ENCODE peak calls at places on chromosomes 7 and 10, in four cellular contexts. H is GM04504, G is mesendoderm, N is GM18507. S is an unnamed sample.

GRCh38 chr7:5005066-5005465 is 40.6 kb upstream of the RBAK start:
- DNase-seq in G (peak), N (no peak), H (no peak), S (no peak)

GRCh38 chr10:49296826-49297225 is 2.1 kb upstream of the C10orf71 start:
- DNase-seq in H (no peak), G (peak), N (no peak), S (no peak)

GRCh38 chr7:46811529-46811928 is 770.4 kb downstream of the TNS3 start:
- DNase-seq in N (no peak), H (peak), G (peak), S (no peak)

GRCh38 chr7:103094102-103094501 is 19.2 kb downstream of the ARMC10 start:
- DNase-seq in H (no peak), G (no peak), N (no peak), S (no peak)

GRCh38 chr10:107616463-107617131 is 452.1 kb upstream of the SORCS1 start:
- DNase-seq in G (peak), N (no peak), H (peak), S (no peak)

GRCh38 chr10:79342811-79343541 is 4.3 kb upstream of the PPIF start:
- DNase-seq in G (no peak), H (no peak), N (no peak), S (no peak)

GRCh38 chr10:104049497-104050250 is 36.0 kb downstream of the COL17A1 start:
- DNase-seq in H (peak), G (no peak), N (no peak), S (no peak)

GRCh38 chr10:129386415-129387257 is 80.4 kb upstream of the MGMT start:
- DNase-seq in G (no peak), N (no peak), H (no peak), S (no peak)

GRCh38 chr7:102230593-102230992 is 56.1 kb upstream of the SH2B2 start:
- DNase-seq in H (no peak), G (no peak), N (no peak), S (no peak)

GRCh38 chr7:2809903-2810628 is 34.0 kb downstream of the GNA12 start:
- DNase-seq in H (no peak), N (no peak), G (no peak), S (no peak)

GRCh38 chr7:121547341-121548092 is 151.4 kb upstream of the FAM3C start:
- DNase-seq in G (peak), N (peak), H (peak), S (peak)

GRCh38 chr7:69903410-69903809 is 305.1 kb downstream of the AUTS2 start:
- DNase-seq in G (no peak), N (no peak), H (no peak), S (no peak)

GRCh38 chr7:40623863-40624262 is 489.1 kb downstream of the SUGCT start:
- DNase-seq in H (no peak), G (no peak), N (no peak), S (no peak)

GRCh38 chr10:10816453-10816852 is 201.2 kb upstream of the CELF2 start:
- DNase-seq in N (no peak), G (no peak), H (no peak), S (no peak)

GRCh38 chr10:110411047-110411410 is 86.7 kb upstream of the DUSP5 start:
- DNase-seq in G (no peak), N (no peak), H (no peak), S (no peak)

GRCh38 chr10:5891009-5891408 is 966 bp downstream of the FBH1 start:
- DNase-seq in G (no peak), N (no peak), H (no peak), S (no peak)

GRCh38 chr10:74738052-74738451 is 88.3 kb upstream of the KAT6B start:
- DNase-seq in N (no peak), G (peak), H (no peak), S (no peak)

GRCh38 chr7:8092140-8092539 is 123.5 kb downstream of the GLCCI1 start:
- DNase-seq in H (no peak), N (no peak), G (no peak), S (no peak)

GRCh38 chr7:108294595-108294994 is 161.6 kb downstream of the NRCAM start:
- DNase-seq in N (peak), G (no peak), H (no peak), S (no peak)

GRCh38 chr7:131753620-131754222 is 197.3 kb upstream of the PODXL start:
- DNase-seq in G (peak), N (no peak), H (peak), S (no peak)

GRCh38 chr10:69463886-69464285 is 12.6 kb downstream of the TSPAN15 start:
- DNase-seq in H (no peak), G (no peak), N (no peak), S (no peak)

GRCh38 chr7:45031829-45032228 is 31.8 kb downstream of the CCM2 start:
- DNase-seq in H (no peak), N (no peak), G (peak), S (no peak)

GRCh38 chr7:88167223-88167622 is 52.6 kb downstream of the SRI start:
- DNase-seq in H (no peak), N (no peak), G (no peak), S (no peak)

GRCh38 chr7:5354460-5355279 is 69.0 kb downstream of the TNRC18 start:
- DNase-seq in H (peak), N (no peak), G (peak), S (no peak)

GRCh38 chr7:159033956-159034938 is 110.4 kb downstream of the VIPR2 start:
- DNase-seq in H (no peak), G (no peak), N (no peak), S (no peak)